ENCODE peak calls at places on chromosomes 5 and 9, in nine cellular contexts. C is transverse colon, G is stomach, J is sigmoid colon, Z is prostate gland, T is suprapubic skin, X is HepG2, N is HCT116, I is upper lobe of left lung. W is an unnamed sample. For H3K36me3, the result is how much of the 10 kb centered on the place peaks cover.

GRCh38 chr5:170293273-170293672 is 4.3 kb downstream of the LCP2 start:
- DNase-seq in C (peak), G (no peak), J (peak), Z (no peak), T (no peak), X (no peak), N (no peak), I (peak), W (no peak)

GRCh38 chr9:73577867-73578266 is 426.2 kb downstream of the ANXA1 start:
- DNase-seq in C (no peak), G (no peak), J (no peak), Z (no peak), T (no peak), X (no peak), N (no peak), I (no peak), W (no peak)

GRCh38 chr5:73393606-73394489 is 54.7 kb downstream of the FOXD1 start:
- DNase-seq in C (no peak), G (no peak), J (no peak), Z (no peak), T (no peak), X (no peak), N (no peak), I (no peak), W (no peak)

GRCh38 chr5:107607656-107608368 is 62.9 kb downstream of the EFNA5 start:
- DNase-seq in C (no peak), G (no peak), J (no peak), Z (no peak), T (no peak), X (no peak), N (no peak), I (no peak), W (no peak)

GRCh38 chr5:150641006-150641570 is 628 bp downstream of the SYNPO start:
- DNase-seq in C (no peak), G (no peak), J (no peak), Z (no peak), T (no peak), X (peak), N (no peak), I (no peak), W (no peak)

GRCh38 chr5:11770310-11770709 is 133.9 kb downstream of the CTNND2 start:
- DNase-seq in C (no peak), G (no peak), J (no peak), Z (no peak), T (no peak), X (no peak), N (no peak), I (no peak), W (no peak)

GRCh38 chr5:12312343-12312742 is 408.1 kb upstream of the CTNND2 start:
- DNase-seq in C (no peak), G (no peak), J (no peak), Z (no peak), T (no peak), X (no peak), N (no peak), I (no peak), W (no peak)

GRCh38 chr5:38387161-38387560 is 128.8 kb downstream of the EGFLAM start:
- DNase-seq in C (no peak), G (no peak), J (no peak), Z (no peak), T (no peak), X (no peak), N (no peak), I (no peak), W (no peak)

GRCh38 chr9:124693403-124693802 is 77.7 kb downstream of the NR6A1 start:
- DNase-seq in C (no peak), G (no peak), J (no peak), Z (no peak), T (no peak), X (no peak), N (no peak), I (no peak), W (no peak)

GRCh38 chr9:107039546-107039945 is 176.6 kb downstream of the ZNF462 start:
- DNase-seq in C (no peak), G (no peak), J (no peak), Z (no peak), T (no peak), X (no peak), N (no peak), I (no peak), W (no peak)

GRCh38 chr5:81046041-81046440 is 85.9 kb downstream of the RASGRF2 start:
- DNase-seq in C (no peak), G (no peak), J (no peak), Z (no peak), T (no peak), X (no peak), N (no peak), I (no peak), W (no peak)

GRCh38 chr5:116738948-116739339 is 164.3 kb upstream of the SEMA6A start:
- DNase-seq in C (no peak), G (no peak), J (no peak), Z (no peak), T (no peak), X (no peak), N (no peak), I (no peak), W (no peak)

GRCh38 chr5:162334944-162335343 is 267.4 kb downstream of the GABRG2 start:
- DNase-seq in C (no peak), G (no peak), J (no peak), Z (no peak), T (no peak), X (no peak), N (no peak), I (no peak), W (no peak)

GRCh38 chr9:36053971-36054370 is 17.3 kb downstream of the RECK start:
- DNase-seq in C (no peak), G (no peak), J (no peak), Z (no peak), T (no peak), X (peak), N (no peak), I (no peak), W (no peak)

GRCh38 chr5:41522193-41522786 is 11.9 kb upstream of the PLCXD3 start:
- DNase-seq in C (no peak), G (no peak), J (no peak), Z (no peak), T (no peak), X (no peak), N (no peak), I (no peak), W (no peak)

GRCh38 chr9:37926737-37927590 is 23.0 kb upstream of the SLC25A51 start:
- DNase-seq in C (no peak), G (no peak), J (no peak), Z (no peak), T (no peak), X (no peak), N (no peak), I (no peak), W (no peak)

GRCh38 chr5:144028644-144029043 is 141.8 kb downstream of the YIPF5 start:
- DNase-seq in C (no peak), G (no peak), J (no peak), Z (no peak), T (no peak), X (no peak), N (no peak), I (no peak), W (no peak)

GRCh38 chr9:12554636-12555035 is 138.5 kb upstream of the TYRP1 start:
- DNase-seq in C (no peak), G (no peak), J (no peak), Z (no peak), T (no peak), X (peak), N (no peak), I (no peak), W (no peak)

GRCh38 chr5:175629231-175629630 is 28.6 kb upstream of the HRH2 start:
- DNase-seq in C (no peak), G (no peak), J (no peak), Z (no peak), T (no peak), X (no peak), N (no peak), I (no peak), W (no peak)

GRCh38 chr9:110095238-110095637 is 112.7 kb downstream of the C9orf152 start:
- DNase-seq in C (no peak), G (no peak), J (no peak), Z (no peak), T (no peak), X (no peak), N (no peak), I (no peak), W (no peak)

GRCh38 chr5:78953092-78953800 is 31.9 kb downstream of the ARSB start:
- DNase-seq in C (no peak), G (no peak), J (no peak), Z (no peak), T (no peak), X (no peak), N (no peak), I (no peak), W (no peak)

GRCh38 chr5:168818586-168818985 is 239.4 kb upstream of the PANK3 start:
- DNase-seq in C (no peak), G (no peak), J (no peak), Z (no peak), T (no peak), X (no peak), N (no peak), I (peak), W (no peak)

GRCh38 chr5:79062431-79062830 is 7.0 kb downstream of the DMGDH start:
- DNase-seq in C (no peak), G (no peak), J (no peak), Z (no peak), T (no peak), X (no peak), N (no peak), I (no peak), W (no peak)

GRCh38 chr5:54643679-54644078 is 126.1 kb downstream of the SNX18 start:
- DNase-seq in C (no peak), G (no peak), J (no peak), Z (no peak), T (no peak), X (no peak), N (peak), I (no peak), W (no peak)

GRCh38 chr9:131464354-131465000 is 38.2 kb upstream of the POMT1 start:
- DNase-seq in C (no peak), G (no peak), J (peak), Z (no peak), T (peak), X (no peak), N (no peak), I (no peak), W (no peak)

GRCh38 chr9:36025751-36026150 is 11.0 kb upstream of the RECK start:
- DNase-seq in C (no peak), G (no peak), J (no peak), Z (no peak), T (no peak), X (no peak), N (no peak), I (no peak), W (no peak)

GRCh38 chr9:129384887-129385614 is 207.0 kb upstream of the IER5L start:
- DNase-seq in C (no peak), G (no peak), J (peak), Z (no peak), T (peak), X (no peak), N (no peak), I (no peak), W (no peak)

GRCh38 chr9:114989600-114990410 is 59.4 kb upstream of the TNFSF8 start:
- DNase-seq in C (no peak), G (no peak), J (no peak), Z (no peak), T (no peak), X (no peak), N (no peak), I (no peak), W (no peak)

GRCh38 chr9:127877566-127877998 is at the start of gene AK1:
- DNase-seq in C (peak), G (peak), J (peak), Z (peak), T (peak), X (no peak), N (no peak), I (peak), W (no peak)

GRCh38 chr5:78699565-78700143 is 51.1 kb upstream of the LHFPL2 start:
- DNase-seq in C (peak), G (peak), J (no peak), Z (no peak), T (no peak), X (peak), N (peak), I (peak), W (no peak)

GRCh38 chr9:132582276-132582785 is at the start of gene BARHL1:
- DNase-seq in C (no peak), G (no peak), J (no peak), Z (no peak), T (no peak), X (no peak), N (no peak), I (no peak), W (no peak)

GRCh38 chr9:131891578-131891977 is 151.7 kb upstream of the RAPGEF1 start:
- DNase-seq in C (no peak), G (no peak), J (no peak), Z (no peak), T (no peak), X (no peak), N (no peak), I (no peak), W (no peak)

GRCh38 chr5:110362252-110362651 is 364.2 kb downstream of the TMEM232 start:
- DNase-seq in C (no peak), G (no peak), J (no peak), Z (no peak), T (no peak), X (no peak), N (no peak), I (no peak), W (no peak)

GRCh38 chr5:113123563-113123962 is 147.0 kb downstream of the DCP2 start:
- DNase-seq in C (no peak), G (no peak), J (no peak), Z (no peak), T (no peak), X (peak), N (peak), I (no peak), W (no peak)

GRCh38 chr9:113309204-113309813 is 6.1 kb upstream of the RNF183 start:
- DNase-seq in C (peak), G (peak), J (no peak), Z (peak), T (no peak), X (peak), N (peak), I (no peak), W (peak)

GRCh38 chr5:123755587-123756324 is 243.8 kb downstream of the CSNK1G3 start:
- DNase-seq in C (no peak), G (no peak), J (no peak), Z (no peak), T (no peak), X (no peak), N (no peak), I (no peak), W (no peak)

GRCh38 chr9:94859226-94859625 is 132.7 kb downstream of the AOPEP start:
- DNase-seq in C (no peak), G (no peak), J (no peak), Z (no peak), T (no peak), X (no peak), N (no peak), I (no peak), W (no peak)

GRCh38 chr5:134247411-134247810 is 21.5 kb upstream of the PPP2CA start:
- DNase-seq in C (no peak), G (no peak), J (no peak), Z (no peak), T (no peak), X (peak), N (peak), I (no peak), W (no peak)

DNA sequence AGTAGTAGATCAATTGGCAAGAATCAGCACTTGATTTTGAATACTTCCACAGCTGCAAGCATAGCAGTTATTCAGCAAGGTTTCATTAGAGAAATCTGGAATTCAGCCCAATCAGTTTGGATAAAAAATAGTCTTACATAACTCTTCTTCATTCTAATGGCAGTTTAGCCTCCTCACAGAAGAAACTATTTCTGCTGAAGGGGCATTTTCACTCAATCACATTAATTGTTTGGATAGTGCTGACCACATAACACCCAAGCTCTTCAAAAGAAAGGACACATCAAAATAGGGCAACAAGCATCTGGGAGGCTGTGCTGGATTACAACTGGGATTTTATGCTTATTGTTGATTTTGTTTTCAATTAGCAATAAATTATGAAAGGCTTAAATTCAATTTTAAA is 336.3 kb upstream of the PDE4D start:
- DNase-seq in C (no peak), G (no peak), J (no peak), Z (no peak), T (no peak), X (no peak), N (no peak), I (no peak), W (no peak)
- TF ChIP-seq POLR2AphosphoS5 in C (no peak), G (no peak), J (no peak), Z (no peak), T (no peak), X (no peak), N (no peak), I (no peak), W (no peak)

GRCh38 chr5:1514027-1514818 is 9.5 kb downstream of the LPCAT1 start:
- DNase-seq in C (peak), G (peak), J (peak), Z (no peak), T (peak), X (no peak), N (no peak), I (peak), W (no peak)

GRCh38 chr5:1515921-1516571 is 7.7 kb downstream of the LPCAT1 start:
- DNase-seq in C (peak), G (peak), J (peak), Z (no peak), T (peak), X (peak), N (peak), I (peak), W (no peak)

GRCh38 chr5:1517838-1518237 is 5.9 kb downstream of the LPCAT1 start:
- DNase-seq in C (peak), G (peak), J (peak), Z (no peak), T (peak), X (no peak), N (no peak), I (peak), W (no peak)

GRCh38 chr5:1515311-1515920 is 8.3 kb downstream of the LPCAT1 start:
- DNase-seq in C (peak), G (peak), J (peak), Z (no peak), T (no peak), X (no peak), N (no peak), I (peak), W (no peak)

DNA sequence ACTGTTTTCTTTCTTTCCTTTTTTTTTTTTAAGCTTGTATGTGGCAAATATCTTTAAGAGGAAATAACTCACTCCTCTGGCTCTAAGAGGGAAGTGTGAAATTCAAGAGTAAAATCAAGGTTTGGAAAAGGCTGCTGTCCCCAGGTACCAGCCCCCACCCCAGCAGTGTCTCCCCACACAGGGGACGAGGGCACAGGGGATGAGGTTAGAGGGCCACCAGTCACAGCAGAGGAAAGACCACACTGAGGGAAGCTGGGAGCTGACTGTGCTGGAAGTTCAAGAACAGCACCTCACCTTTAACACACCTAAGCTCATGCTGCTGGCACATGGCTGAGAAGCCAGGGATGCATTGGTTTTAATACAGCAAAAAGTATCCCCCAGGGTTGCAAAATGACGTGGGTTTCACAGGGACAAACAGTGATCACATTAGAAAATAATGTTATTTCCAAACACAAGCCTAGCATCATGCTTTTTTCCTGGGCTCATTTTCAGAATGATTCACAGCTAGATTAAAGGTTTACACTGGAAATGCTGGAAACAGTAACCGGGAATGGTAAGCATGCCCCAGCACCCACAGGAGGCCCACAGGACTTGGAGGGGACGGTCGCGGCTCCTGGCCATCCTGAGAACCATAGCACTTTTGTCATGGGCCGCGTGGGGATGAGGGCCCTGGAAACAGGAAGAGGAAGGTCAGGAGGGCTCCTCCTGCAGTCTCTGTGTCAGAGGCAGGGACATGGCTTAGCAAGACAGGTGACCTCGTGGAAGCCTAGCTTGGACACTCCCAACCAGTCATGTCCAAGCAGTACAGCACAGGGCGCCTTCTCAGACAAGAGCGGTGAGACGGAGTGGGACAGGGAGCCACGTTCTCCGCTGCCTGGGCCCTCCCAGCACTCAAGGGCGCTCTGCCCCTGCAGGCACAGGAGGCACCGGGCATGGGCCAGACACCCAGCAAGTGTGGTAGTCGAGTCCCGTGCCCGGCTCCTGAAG is 6.9 kb downstream of the LPCAT1 start:
- DNase-seq in C (peak), G (peak), J (peak), Z (no peak), T (peak), X (peak), N (no peak), I (peak), W (no peak)
- H3K36me3 ChIP-seq in C (under half), G (half or more), J (under half), Z (under half), T (under half), X (half or more), N (under half), I (under half), W (under half)

GRCh38 chr9:13674926-13675637 is 395.6 kb upstream of the MPDZ start:
- DNase-seq in C (no peak), G (no peak), J (no peak), Z (no peak), T (no peak), X (no peak), N (no peak), I (no peak), W (no peak)
- H3K27ac ChIP-seq in C (no peak), G (no peak), J (no peak), Z (no peak), T (no peak), X (no peak), N (no peak), I (no peak), W (no peak)

GRCh38 chr5:172860520-172861443 is 26.7 kb downstream of the ERGIC1 start:
- DNase-seq in C (peak), G (peak), J (peak), Z (peak), T (peak), X (no peak), N (no peak), I (peak), W (no peak)
- TF ChIP-seq POLR2AphosphoS5 in C (peak), G (peak), J (peak), Z (peak), T (peak), X (no peak), N (no peak), I (peak), W (no peak)

DNA sequence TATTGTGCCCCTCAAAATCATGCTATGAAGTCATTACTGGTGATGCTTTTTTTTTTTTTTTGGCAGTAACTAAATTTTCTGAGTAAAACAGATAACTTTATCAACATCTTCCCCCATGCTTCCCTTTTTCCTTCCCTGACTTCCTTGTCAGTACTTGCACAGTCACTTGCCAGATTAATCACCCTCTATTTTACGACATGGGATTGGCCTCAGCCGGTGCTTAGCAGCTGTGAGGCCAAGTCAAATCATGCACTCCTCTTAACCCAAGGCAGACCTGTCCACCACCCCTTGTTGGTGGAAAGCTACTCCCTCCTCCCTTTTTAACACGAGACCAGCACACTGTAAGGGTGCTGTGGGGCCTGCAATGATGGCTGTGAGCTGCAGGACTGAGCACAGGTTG is 118.0 kb upstream of the OTULINL start:
- DNase-seq in C (peak), G (no peak), J (no peak), Z (no peak), T (no peak), X (no peak), N (no peak), I (peak), W (no peak)
- H3K36me3 ChIP-seq in C (under half), G (half or more), J (under half), Z (under half), T (half or more), X (half or more), N (under half), I (under half), W (under half)

DNA sequence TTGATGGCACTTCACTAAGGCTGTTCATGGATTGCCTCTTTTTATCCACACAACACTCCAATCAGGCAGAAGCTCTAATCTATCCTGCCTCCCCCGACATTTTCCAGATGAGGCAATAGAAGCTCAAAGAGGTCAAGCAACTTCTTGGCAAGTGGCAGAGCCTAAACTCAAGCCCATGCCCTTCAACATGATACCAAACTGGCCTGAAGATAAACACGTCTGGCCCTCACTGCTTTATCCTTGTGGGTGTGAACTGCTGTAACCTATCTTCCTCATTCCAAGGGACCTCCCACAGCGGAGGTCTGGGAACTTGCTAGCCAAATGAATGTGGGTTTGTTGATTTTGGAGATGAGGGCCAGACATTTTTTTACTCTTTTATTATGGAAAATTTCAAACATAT is 9.5 kb downstream of the SLC35A4 start:
- DNase-seq in C (no peak), G (no peak), J (no peak), Z (no peak), T (no peak), X (no peak), N (no peak), I (no peak), W (no peak)
- H3K27ac ChIP-seq in C (no peak), G (no peak), J (no peak), Z (no peak), T (no peak), X (no peak), N (no peak), I (no peak), W (no peak)